ENCODE peak calls at places on chromosomes 11 and 22, in four cellular contexts. R is testis; C is cardiac muscle cell; Q is CD8-positive, alpha-beta T cell. Z is an unnamed sample.

GRCh38 chr11:122633219-122633829 is 22.2 kb upstream of the UBASH3B start:
- DNase-seq in R (peak), C (peak), Q (no peak), Z (no peak)

GRCh38 chr11:116929393-116930090 is 92.1 kb upstream of the APOA1 start:
- DNase-seq in R (peak), C (peak), Q (no peak), Z (no peak)

GRCh38 chr11:121651267-121651625 is 198.5 kb upstream of the SORL1-AS1 start:
- DNase-seq in R (no peak), C (no peak), Q (no peak), Z (no peak)

GRCh38 chr11:45076761-45077160 is 69.7 kb upstream of the PRDM11 start:
- DNase-seq in R (no peak), C (no peak), Q (no peak), Z (no peak)

GRCh38 chr11:132318421-132319157 is 948.2 kb downstream of the NTM start:
- DNase-seq in R (no peak), C (peak), Q (no peak), Z (peak)

GRCh38 chr11:107405260-107405659 is 52.4 kb downstream of the CWF19L2 start:
- DNase-seq in R (no peak), C (no peak), Q (no peak), Z (no peak)

GRCh38 chr11:126702987-126703386 is 297.6 kb downstream of the KIRREL3 start:
- DNase-seq in R (peak), C (no peak), Q (no peak), Z (no peak)

GRCh38 chr11:7585816-7586215 is 72.0 kb downstream of the PPFIBP2 start:
- DNase-seq in R (no peak), C (no peak), Q (no peak), Z (no peak)

GRCh38 chr11:316031-316701 is 2.3 kb downstream of the IFITM1 start:
- DNase-seq in R (no peak), C (no peak), Q (no peak), Z (no peak)

GRCh38 chr11:122199661-122200060 is 83.6 kb upstream of the BLID start:
- DNase-seq in R (no peak), C (peak), Q (no peak), Z (no peak)

GRCh38 chr11:113142508-113142907 is 171.9 kb upstream of the TTC12 start:
- DNase-seq in R (no peak), C (no peak), Q (no peak), Z (no peak)

GRCh38 chr11:14359573-14360031 is 619 bp upstream of the RRAS2 start:
- DNase-seq in R (no peak), C (no peak), Q (no peak), Z (no peak)
- H3K4me3 ChIP-seq in R (peak), C (peak), Q (peak), Z (peak)

DNA sequence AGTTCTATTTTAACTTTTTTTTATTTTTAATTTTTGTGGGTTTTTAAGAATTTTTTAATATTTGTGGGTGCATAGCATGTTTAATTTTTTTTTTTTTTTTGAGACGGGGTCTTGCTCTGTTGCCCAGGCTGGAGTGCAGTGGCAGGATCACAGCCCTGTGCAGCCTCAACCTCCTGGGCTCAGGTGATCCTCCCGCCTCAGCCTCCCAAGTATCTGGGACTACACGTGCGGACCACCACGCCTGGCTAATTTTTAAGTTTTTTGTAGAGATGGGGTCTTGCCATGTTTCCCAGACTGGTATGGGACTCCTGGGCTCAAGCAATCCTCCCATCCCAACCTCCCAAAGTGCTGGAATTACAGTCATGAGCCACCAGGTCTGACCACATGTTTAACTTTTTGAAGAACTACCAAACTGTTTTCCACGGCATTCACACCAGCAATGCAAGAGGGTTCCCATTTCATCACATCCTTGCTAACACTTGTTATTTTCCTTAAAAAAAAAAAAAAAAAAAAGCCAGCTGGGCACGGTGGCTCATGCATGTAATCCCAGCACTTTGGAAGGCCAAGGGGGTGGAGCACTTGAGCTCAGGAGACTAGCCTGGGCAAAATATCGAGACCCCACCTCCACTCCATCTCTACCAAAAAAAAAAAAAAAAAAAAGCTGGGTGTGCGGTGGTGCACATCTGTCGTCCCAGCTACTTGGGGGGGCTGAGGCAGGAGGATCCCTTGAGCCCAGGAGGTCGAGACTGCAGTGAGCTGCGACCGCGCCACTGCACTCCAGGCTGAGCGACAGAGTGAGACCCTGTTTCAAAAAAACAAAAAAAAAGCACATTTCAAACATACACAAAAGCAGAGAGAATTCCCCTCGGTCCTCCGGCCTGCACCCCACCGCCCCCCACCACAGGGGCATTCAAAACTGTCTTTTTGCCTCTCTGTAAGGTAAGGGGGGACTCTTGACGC is 16.7 kb upstream of the TXNRD2 start:
- DNase-seq in R (peak), C (peak), Q (no peak), Z (no peak)
- H3K4me3 ChIP-seq in R (peak), C (peak), Q (no peak), Z (no peak)

DNA sequence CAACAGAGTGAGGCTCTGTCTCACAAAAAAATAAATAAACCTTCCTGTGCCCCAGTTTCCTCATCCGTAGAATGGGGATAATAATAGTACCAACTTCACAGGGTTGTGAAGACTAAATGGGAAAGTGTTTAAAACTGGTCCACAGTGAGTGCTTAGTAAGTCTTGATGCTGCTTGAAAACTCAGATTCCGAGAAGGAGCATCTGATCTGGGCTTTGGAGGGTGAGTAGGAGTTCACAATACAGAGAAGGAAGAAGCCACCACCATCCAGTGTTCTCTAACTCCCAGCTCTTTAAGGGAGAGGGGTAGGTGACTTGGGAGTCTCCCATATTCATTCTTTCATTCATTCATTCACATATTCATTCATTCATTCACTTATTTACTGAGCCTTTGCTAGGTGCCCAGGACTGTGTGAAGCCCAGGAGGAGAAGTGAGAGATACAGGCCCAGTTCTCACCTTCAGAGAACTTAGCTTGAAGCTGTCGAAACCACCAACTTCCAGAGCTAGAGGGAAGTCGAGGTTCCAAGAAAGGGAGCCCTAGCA is 17.7 kb downstream of the CYTH4 start:
- DNase-seq in R (no peak), C (no peak), Q (no peak), Z (no peak)
- H3K4me3 ChIP-seq in R (no peak), C (no peak), Q (peak), Z (no peak)

DNA sequence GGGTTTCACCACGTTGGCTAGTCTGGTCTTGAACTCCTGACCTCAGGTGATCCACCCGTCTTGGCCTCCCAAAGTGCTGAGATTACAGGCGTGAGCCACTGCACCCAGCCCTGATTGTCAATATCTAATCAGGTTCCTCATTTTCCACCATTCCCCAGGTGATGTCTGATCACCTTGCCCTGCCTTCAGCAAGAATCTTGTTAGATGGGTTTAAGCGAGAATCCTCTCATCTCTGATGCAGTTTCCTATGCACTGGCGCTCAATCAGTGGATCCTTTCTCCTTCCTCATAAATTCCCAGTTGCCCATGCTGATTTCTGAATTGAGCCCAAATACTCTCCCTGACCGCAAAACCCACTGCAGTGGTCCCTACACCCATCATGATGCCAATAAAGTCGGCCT is 664 bp upstream of the ZC3H7B start:
- DNase-seq in R (no peak), C (no peak), Q (no peak), Z (no peak)
- H3K4me3 ChIP-seq in R (peak), C (peak), Q (peak), Z (peak)

DNA sequence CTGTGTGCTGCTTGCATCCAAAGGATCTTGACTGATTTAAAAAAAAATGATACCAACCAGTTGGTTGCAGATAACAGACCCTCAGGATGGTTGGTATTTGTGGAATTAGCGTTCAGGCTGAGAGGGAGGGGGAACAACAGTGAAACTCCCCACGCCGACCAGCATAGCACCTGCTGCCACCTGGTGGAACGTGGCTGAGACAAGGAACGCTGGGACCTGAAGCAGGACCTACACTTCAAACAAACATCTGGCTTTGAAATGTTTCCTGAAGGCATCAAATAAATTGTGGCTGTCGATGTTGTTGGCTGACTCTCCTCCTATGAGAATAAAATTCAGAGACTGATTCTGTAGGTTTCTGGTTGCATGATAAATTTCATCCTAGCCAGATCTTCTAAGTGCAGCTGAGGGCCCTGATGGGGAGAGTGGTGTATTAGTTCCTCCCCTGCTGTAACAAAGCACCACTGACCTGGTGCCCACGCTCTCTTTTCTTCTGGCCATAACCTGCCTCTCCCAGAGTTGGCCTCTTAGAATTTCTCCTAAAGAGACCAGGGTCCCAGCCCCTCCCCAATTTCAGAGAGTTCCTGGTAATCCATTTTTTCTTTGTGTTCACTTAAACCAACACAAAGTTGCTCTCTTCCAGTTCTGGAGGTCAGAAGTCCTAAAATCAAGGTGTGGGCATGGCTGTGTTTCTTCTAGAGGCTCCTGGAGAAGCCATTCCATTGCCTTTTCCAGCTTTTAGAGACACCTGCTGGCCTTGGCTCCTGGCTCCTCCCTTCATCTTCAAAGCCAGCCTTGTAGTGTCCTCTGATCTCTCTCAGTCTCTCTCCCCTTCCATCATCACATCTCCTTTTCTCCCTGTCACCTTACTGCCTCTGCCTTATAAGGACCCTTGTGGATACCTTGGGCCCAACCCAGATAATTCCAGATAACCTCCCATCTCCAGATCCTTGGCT is 17.3 kb downstream of the APOL2 start:
- DNase-seq in R (peak), C (peak), Q (no peak), Z (no peak)
- H3K4me3 ChIP-seq in R (no peak), C (no peak), Q (no peak), Z (no peak)

GRCh38 chr22:30235687-30236170 is 10.8 kb downstream of the LIF start:
- DNase-seq in R (no peak), C (peak), Q (no peak), Z (peak)
- H3K4me3 ChIP-seq in R (no peak), C (no peak), Q (no peak), Z (no peak)

GRCh38 chr11:119316017-119316728 is 757 bp downstream of the MCAM start:
- DNase-seq in R (no peak), C (no peak), Q (no peak), Z (no peak)

GRCh38 chr11:119317592-119318239 is 786 bp upstream of the MCAM start:
- DNase-seq in R (no peak), C (peak), Q (no peak), Z (no peak)

GRCh38 chr11:119315139-119316016 is 1.6 kb downstream of the MCAM start:
- DNase-seq in R (no peak), C (no peak), Q (no peak), Z (no peak)

GRCh38 chr11:119318240-119319135 is 1.6 kb upstream of the MCAM start:
- DNase-seq in R (no peak), C (peak), Q (no peak), Z (no peak)

GRCh38 chr11:119316729-119317591 is at the start of gene MCAM:
- DNase-seq in R (no peak), C (peak), Q (no peak), Z (no peak)
- H3K4me3 ChIP-seq in R (peak), C (peak), Q (peak), Z (peak)

DNA sequence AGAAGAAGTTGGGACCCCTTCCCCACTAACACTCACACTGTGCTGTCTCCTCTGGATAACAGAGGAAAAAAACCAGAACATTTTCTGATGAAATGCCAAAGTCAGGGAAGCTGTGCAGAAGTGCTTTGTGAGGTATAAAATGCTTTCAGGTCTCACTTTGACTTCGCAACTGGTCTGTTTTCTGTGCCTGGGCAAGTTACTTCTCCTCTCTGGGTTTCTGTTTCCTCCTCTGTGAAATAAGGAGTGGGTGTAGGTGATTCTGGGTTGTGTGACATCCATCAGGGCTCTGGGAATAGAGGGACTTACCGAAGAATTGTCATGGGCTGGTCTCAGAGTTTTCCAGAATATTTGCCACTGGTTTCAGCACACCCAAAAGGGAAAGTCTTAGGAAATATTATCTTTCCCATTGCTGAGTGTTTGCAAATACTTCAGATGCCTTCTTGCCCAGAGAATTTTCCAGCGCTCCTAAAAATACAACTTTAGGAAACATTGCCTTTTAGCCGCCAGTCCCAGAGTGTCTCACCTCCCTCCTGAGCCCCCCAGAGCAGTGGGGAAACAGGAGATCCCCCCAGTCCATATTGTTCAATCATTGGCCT is 118.5 kb downstream of the KIAA1671 start:
- DNase-seq in R (no peak), C (peak), Q (no peak), Z (no peak)
- H3K4me3 ChIP-seq in R (no peak), C (no peak), Q (no peak), Z (no peak)

DNA sequence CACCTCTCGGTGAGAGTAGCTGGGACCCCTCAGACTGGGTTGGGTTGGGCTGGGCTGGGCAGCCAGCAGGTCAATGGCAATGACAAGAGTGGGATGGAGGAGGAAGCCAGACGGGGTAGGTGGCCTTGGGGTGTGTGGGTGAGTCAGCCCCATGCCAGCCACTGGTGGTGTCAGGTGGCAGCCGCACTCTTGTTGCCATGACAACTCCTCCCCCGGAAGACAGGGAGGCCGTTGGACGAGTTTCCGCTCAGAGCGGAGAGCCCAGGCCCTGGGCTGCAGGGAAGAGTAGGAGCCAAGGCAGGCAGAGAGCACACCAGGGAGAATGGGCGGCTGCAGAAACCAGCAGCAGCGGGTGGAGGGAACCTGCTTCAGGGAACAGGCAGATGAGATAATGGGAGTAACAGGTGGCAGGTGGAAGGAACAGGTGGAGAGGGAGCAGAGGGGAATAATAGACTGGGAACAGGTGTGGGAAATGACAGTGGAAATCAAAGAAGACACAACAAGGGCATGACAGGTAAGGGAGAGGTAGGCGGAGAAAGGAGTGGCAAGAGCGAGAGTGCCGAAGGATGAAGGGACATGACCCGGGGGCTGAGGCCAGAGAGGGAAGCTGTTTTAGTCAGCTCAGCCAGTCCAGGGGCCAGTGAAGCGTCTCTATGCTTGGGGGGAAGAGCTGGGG is 8.7 kb downstream of the SPTBN2 start:
- DNase-seq in R (peak), C (peak), Q (no peak), Z (no peak)
- H3K4me3 ChIP-seq in R (no peak), C (no peak), Q (no peak), Z (no peak)

GRCh38 chr11:32100495-32100894 is 9.6 kb downstream of the RCN1 start:
- DNase-seq in R (no peak), C (peak), Q (no peak), Z (no peak)
- H3K4me3 ChIP-seq in R (no peak), C (no peak), Q (no peak), Z (no peak)